ENCODE peak calls at places on chromosomes 3 and 15, in six cellular contexts. One of them, this sample, is unnamed.
A peak's percentile ranks its signal among the peaks of the same experiment; 100 is the strongest.

GRCh38 chr15:90106522-90107117 is 4.4 kb upstream of the IDH2 start:
- DNase-seq in epithelial cell of esophagus: peak; percentile 80
- DNase-seq in AG10803: peak; percentile 60
- DNase-seq in uterus: no peak
- DNase-seq in lower lobe of right lung: no peak
- DNase-seq in HL-60: no peak
- DNase-seq in this sample: peak; percentile 80

GRCh38 chr3:112374334-112374734 is 41.4 kb downstream of the CD200 start:
- DNase-seq in epithelial cell of esophagus: no peak
- DNase-seq in AG10803: no peak
- DNase-seq in uterus: no peak
- DNase-seq in lower lobe of right lung: no peak
- DNase-seq in HL-60: no peak
- DNase-seq in this sample: no peak

GRCh38 chr3:152834354-152835310 is at the start of gene P2RY1:
- DNase-seq in epithelial cell of esophagus: peak; percentile 87
- DNase-seq in AG10803: peak; percentile 16
- DNase-seq in uterus: peak; percentile 67
- DNase-seq in lower lobe of right lung: peak; percentile 84
- DNase-seq in HL-60: peak; percentile 27
- DNase-seq in this sample: peak; percentile 57

GRCh38 chr15:74891469-74891868 is 1.6 kb downstream of the MPI start:
- DNase-seq in epithelial cell of esophagus: peak; percentile 42
- DNase-seq in AG10803: no peak
- DNase-seq in uterus: no peak
- DNase-seq in lower lobe of right lung: no peak
- DNase-seq in HL-60: no peak
- DNase-seq in this sample: no peak

GRCh38 chr3:38030126-38031021 is 932 bp upstream of the PLCD1 start:
- DNase-seq in epithelial cell of esophagus: peak; percentile 73
- DNase-seq in AG10803: no peak
- DNase-seq in uterus: no peak
- DNase-seq in lower lobe of right lung: no peak
- DNase-seq in HL-60: no peak
- DNase-seq in this sample: no peak

GRCh38 chr15:99997112-99997651 is 263.9 kb upstream of the LYSMD4 start:
- DNase-seq in epithelial cell of esophagus: no peak
- DNase-seq in AG10803: no peak
- DNase-seq in uterus: peak; percentile 8
- DNase-seq in lower lobe of right lung: no peak
- DNase-seq in HL-60: no peak
- DNase-seq in this sample: no peak

GRCh38 chr3:168467085-168467714 is 371.5 kb upstream of the GOLIM4 start:
- DNase-seq in epithelial cell of esophagus: peak; percentile 27
- DNase-seq in AG10803: peak; percentile 26
- DNase-seq in uterus: no peak
- DNase-seq in lower lobe of right lung: no peak
- DNase-seq in HL-60: no peak
- DNase-seq in this sample: no peak

GRCh38 chr3:184233127-184233843 is 3.9 kb downstream of the VWA5B2 start:
- DNase-seq in epithelial cell of esophagus: no peak
- DNase-seq in AG10803: no peak
- DNase-seq in uterus: no peak
- DNase-seq in lower lobe of right lung: no peak
- DNase-seq in HL-60: no peak
- DNase-seq in this sample: no peak

GRCh38 chr3:52237659-52238172 is 1.2 kb downstream of the TWF2 start:
- DNase-seq in epithelial cell of esophagus: peak; percentile 78
- DNase-seq in AG10803: peak; percentile 90
- DNase-seq in uterus: peak; percentile 92
- DNase-seq in lower lobe of right lung: peak; percentile 81
- DNase-seq in HL-60: no peak
- DNase-seq in this sample: peak; percentile 75
- H3K4me3 ChIP-seq in epithelial cell of esophagus: peak overlapping the region; percentile 68
- H3K4me3 ChIP-seq in AG10803: peak overlapping the region; percentile 96
- H3K4me3 ChIP-seq in uterus: peak overlapping the region; percentile 6
- H3K4me3 ChIP-seq in lower lobe of right lung: peak overlapping the region; percentile 99
- H3K4me3 ChIP-seq in HL-60: peak overlapping the region; percentile 91
- H3K4me3 ChIP-seq in this sample: peak overlapping the region; percentile 94

GRCh38 chr3:16412192-16412808 is 101.2 kb downstream of the RFTN1 start:
- DNase-seq in epithelial cell of esophagus: no peak
- DNase-seq in AG10803: no peak
- DNase-seq in uterus: no peak
- DNase-seq in lower lobe of right lung: no peak
- DNase-seq in HL-60: no peak
- DNase-seq in this sample: no peak
- H3K4me3 ChIP-seq in epithelial cell of esophagus: no peak overlapping the region
- H3K4me3 ChIP-seq in AG10803: no peak overlapping the region
- H3K4me3 ChIP-seq in uterus: no peak overlapping the region
- H3K4me3 ChIP-seq in lower lobe of right lung: no peak overlapping the region
- H3K4me3 ChIP-seq in HL-60: no peak overlapping the region
- H3K4me3 ChIP-seq in this sample: no peak overlapping the region

DNA sequence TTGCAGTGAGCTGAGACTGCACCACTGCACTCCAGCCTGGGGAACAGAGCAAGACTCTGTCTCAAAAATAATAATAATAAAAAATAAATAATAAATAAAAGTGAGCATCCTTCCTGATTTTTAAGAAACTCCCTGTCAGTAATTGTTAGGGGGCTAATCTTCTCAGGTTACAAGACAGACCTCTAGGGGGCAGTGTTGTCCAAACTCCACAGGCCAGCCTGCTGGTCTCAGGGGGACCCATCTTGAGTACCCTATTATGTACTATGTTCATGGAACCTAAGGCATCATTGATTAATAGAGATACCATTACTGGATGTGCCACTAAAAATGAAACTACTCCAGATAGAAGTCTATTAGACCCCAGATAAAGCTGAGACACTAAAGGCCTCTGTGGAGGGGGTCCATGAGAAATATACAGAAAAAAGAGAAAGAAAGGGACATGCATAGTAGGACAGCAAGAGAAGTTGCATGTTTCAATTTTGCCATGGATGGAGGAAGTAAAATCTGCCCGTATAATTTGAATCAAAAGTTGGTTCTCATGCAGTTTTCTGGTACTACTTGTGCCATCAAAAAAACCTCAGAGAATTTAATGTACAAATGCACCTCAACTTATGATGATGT is 85.5 kb upstream of the CDV3 start:
- DNase-seq in epithelial cell of esophagus: peak; percentile 39
- DNase-seq in AG10803: no peak
- DNase-seq in uterus: no peak
- DNase-seq in lower lobe of right lung: no peak
- DNase-seq in HL-60: no peak
- DNase-seq in this sample: peak; percentile 28
- H3K4me3 ChIP-seq in epithelial cell of esophagus: no peak overlapping the region
- H3K4me3 ChIP-seq in AG10803: no peak overlapping the region
- H3K4me3 ChIP-seq in uterus: no peak overlapping the region
- H3K4me3 ChIP-seq in lower lobe of right lung: no peak overlapping the region
- H3K4me3 ChIP-seq in HL-60: no peak overlapping the region
- H3K4me3 ChIP-seq in this sample: no peak overlapping the region

GRCh38 chr15:33561407-33561806 is 250.6 kb downstream of the RYR3 start:
- DNase-seq in epithelial cell of esophagus: no peak
- DNase-seq in AG10803: no peak
- DNase-seq in uterus: no peak
- DNase-seq in lower lobe of right lung: no peak
- DNase-seq in HL-60: no peak
- DNase-seq in this sample: no peak

GRCh38 chr15:33565099-33565498 is 254.3 kb downstream of the RYR3 start:
- DNase-seq in epithelial cell of esophagus: peak; percentile 33
- DNase-seq in AG10803: peak; percentile 26
- DNase-seq in uterus: no peak
- DNase-seq in lower lobe of right lung: no peak
- DNase-seq in HL-60: no peak
- DNase-seq in this sample: no peak

GRCh38 chr15:33561967-33562366 is 251.2 kb downstream of the RYR3 start:
- DNase-seq in epithelial cell of esophagus: no peak
- DNase-seq in AG10803: no peak
- DNase-seq in uterus: no peak
- DNase-seq in lower lobe of right lung: no peak
- DNase-seq in HL-60: no peak
- DNase-seq in this sample: no peak

DNA sequence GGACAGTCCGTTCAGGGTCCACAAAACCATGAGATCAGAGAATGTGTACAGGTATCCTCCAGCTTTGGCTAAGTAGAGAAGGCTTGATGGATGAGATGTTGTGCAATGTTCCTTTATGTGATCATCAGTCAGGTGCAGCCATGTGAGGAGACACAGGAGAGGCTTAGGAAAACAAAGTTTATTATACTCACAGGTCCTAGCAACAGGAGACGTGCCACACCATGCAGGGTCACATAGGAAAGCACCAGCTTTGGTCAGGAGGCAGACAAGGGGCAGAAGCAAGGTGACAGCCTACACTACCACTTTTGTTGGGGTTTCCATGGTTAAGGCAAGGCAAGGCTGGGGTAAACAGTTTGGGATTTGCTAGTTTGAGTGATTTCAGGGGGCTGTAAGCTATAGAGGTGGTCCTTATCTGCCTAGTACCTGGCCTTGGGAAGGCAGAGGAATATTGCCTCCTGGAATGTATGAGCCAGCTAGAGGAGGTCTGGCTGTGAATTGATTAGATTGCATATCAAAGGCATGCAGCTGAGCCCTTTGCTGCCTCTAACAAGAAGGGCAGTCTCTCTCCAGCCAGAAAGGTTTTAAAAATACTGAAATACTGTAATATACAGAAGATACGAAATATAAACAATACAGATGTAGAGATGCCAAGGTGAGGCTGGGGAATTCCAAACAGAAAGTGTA is 248.6 kb downstream of the RYR3 start:
- DNase-seq in epithelial cell of esophagus: peak; percentile 3
- DNase-seq in AG10803: no peak
- DNase-seq in uterus: no peak
- DNase-seq in lower lobe of right lung: no peak
- DNase-seq in HL-60: no peak
- DNase-seq in this sample: no peak
- H3K4me3 ChIP-seq in epithelial cell of esophagus: no peak overlapping the region
- H3K4me3 ChIP-seq in AG10803: no peak overlapping the region
- H3K4me3 ChIP-seq in uterus: no peak overlapping the region
- H3K4me3 ChIP-seq in lower lobe of right lung: no peak overlapping the region
- H3K4me3 ChIP-seq in HL-60: no peak overlapping the region
- H3K4me3 ChIP-seq in this sample: no peak overlapping the region

GRCh38 chr3:64225695-64226499 is 631 bp upstream of the PRICKLE2 start:
- DNase-seq in epithelial cell of esophagus: no peak
- DNase-seq in AG10803: no peak
- DNase-seq in uterus: no peak
- DNase-seq in lower lobe of right lung: no peak
- DNase-seq in HL-60: no peak
- DNase-seq in this sample: no peak
- H3K4me3 ChIP-seq in epithelial cell of esophagus: no peak overlapping the region
- H3K4me3 ChIP-seq in AG10803: peak overlapping the region; percentile 69
- H3K4me3 ChIP-seq in uterus: peak overlapping the region; percentile 25
- H3K4me3 ChIP-seq in lower lobe of right lung: peak overlapping the region; percentile 13
- H3K4me3 ChIP-seq in HL-60: no peak overlapping the region
- H3K4me3 ChIP-seq in this sample: no peak overlapping the region

GRCh38 chr3:100613721-100614390 is 4.5 kb downstream of the ADGRG7 start:
- DNase-seq in epithelial cell of esophagus: no peak
- DNase-seq in AG10803: no peak
- DNase-seq in uterus: no peak
- DNase-seq in lower lobe of right lung: no peak
- DNase-seq in HL-60: no peak
- DNase-seq in this sample: no peak
- H3K4me3 ChIP-seq in epithelial cell of esophagus: no peak overlapping the region
- H3K4me3 ChIP-seq in AG10803: no peak overlapping the region
- H3K4me3 ChIP-seq in uterus: no peak overlapping the region
- H3K4me3 ChIP-seq in lower lobe of right lung: no peak overlapping the region
- H3K4me3 ChIP-seq in HL-60: no peak overlapping the region
- H3K4me3 ChIP-seq in this sample: no peak overlapping the region

GRCh38 chr3:195897081-195897852 is 11.1 kb downstream of the TNK2 start:
- DNase-seq in epithelial cell of esophagus: peak; percentile 87
- DNase-seq in AG10803: peak; percentile 59
- DNase-seq in uterus: peak; percentile 75
- DNase-seq in lower lobe of right lung: no peak
- DNase-seq in HL-60: no peak
- DNase-seq in this sample: no peak
- H3K4me3 ChIP-seq in epithelial cell of esophagus: no peak overlapping the region
- H3K4me3 ChIP-seq in AG10803: peak overlapping the region; percentile 54
- H3K4me3 ChIP-seq in uterus: no peak overlapping the region
- H3K4me3 ChIP-seq in lower lobe of right lung: no peak overlapping the region
- H3K4me3 ChIP-seq in HL-60: no peak overlapping the region
- H3K4me3 ChIP-seq in this sample: no peak overlapping the region

This sample was measured in heart right ventricle.